ENCODE peak calls at places on chromosomes 13 and 19, in ten cellular contexts. Y is H9; D is MCF 10A; M is ureter; T is DMS79; E is HEK293T; B is aorta; P is activated T-helper 1 cell treated with anti-CD3 and anti-CD28 coated beads, Interleukin-12 subunit alpha, Interleukin-12 subunit beta, Interleukin-2, Interleukin-4 antibody, amounts not matched to agents 30 ng/mL and 10 ng/mL and 1 ng/mL, durations not matched to agents 14 hours and 24 hours and 36 hours; H is T-helper 2 cell; I is mesothelial cell of epicardium. S is an unnamed sample.

GRCh38 chr13:19782049-19782726 is 557 bp downstream of the PSPC1 start:
- DNase-seq in E (peak), P (peak), Y (no peak), T (no peak), D (peak), M (peak), I (peak), H (peak), B (peak), S (no peak)

GRCh38 chr19:48962029-48962848 is 2.9 kb upstream of the FTL start:
- DNase-seq in H (no peak), T (no peak), Y (peak), P (no peak), E (no peak), B (no peak), M (peak), I (no peak), D (peak), S (no peak)

GRCh38 chr19:41795031-41795461 is 1.3 kb upstream of the CEACAM3 start:
- DNase-seq in E (peak), T (peak), Y (peak), H (peak), I (no peak), P (peak), M (no peak), D (peak), B (no peak), S (peak)

GRCh38 chr13:89066868-89067466 is 1395.8 kb downstream of the SLITRK5 start:
- DNase-seq in Y (peak), D (peak), H (no peak), I (no peak), T (no peak), B (no peak), P (no peak), M (no peak), E (peak), S (peak)

GRCh38 chr13:46751811-46752635 is 44.9 kb downstream of the ESD start:
- DNase-seq in T (no peak), M (no peak), E (no peak), Y (no peak), B (no peak), H (no peak), P (peak), I (no peak), D (no peak), S (no peak)

GRCh38 chr19:47430041-47430802 is 10.9 kb upstream of the MEIS3 start:
- DNase-seq in I (no peak), E (no peak), B (no peak), H (no peak), M (no peak), P (peak), D (no peak), T (no peak), Y (peak), S (no peak)

GRCh38 chr19:32550666-32551065 is 30.3 kb upstream of the PDCD5 start:
- DNase-seq in B (no peak), D (no peak), M (no peak), E (no peak), I (no peak), H (no peak), P (no peak), T (no peak), Y (no peak), S (no peak)

GRCh38 chr19:1019980-1020867 is 699 bp downstream of the TMEM259 start:
- DNase-seq in M (no peak), B (no peak), H (no peak), Y (no peak), P (no peak), E (no peak), T (no peak), I (no peak), D (no peak), S (no peak)

GRCh38 chr13:102839462-102839861 is 6.4 kb upstream of the ERCC5 start:
- DNase-seq in I (no peak), B (no peak), D (no peak), T (no peak), Y (no peak), H (no peak), P (no peak), E (no peak), M (no peak), S (no peak)

GRCh38 chr13:40974460-40975407 is 44.4 kb downstream of the ELF1 start:
- DNase-seq in H (peak), T (no peak), Y (peak), M (no peak), I (no peak), P (no peak), E (peak), D (peak), B (no peak), S (peak)

GRCh38 chr13:73190477-73190876 is 131.7 kb downstream of the KLF5 start:
- DNase-seq in Y (no peak), D (no peak), M (no peak), P (no peak), I (no peak), H (no peak), T (no peak), B (no peak), E (no peak), S (no peak)

GRCh38 chr13:48186722-48187121 is 46.3 kb upstream of the ITM2B start:
- DNase-seq in T (no peak), D (no peak), H (no peak), E (no peak), P (no peak), M (no peak), B (no peak), Y (no peak), I (no peak), S (no peak)

GRCh38 chr13:111661776-111662175 is 341.3 kb downstream of the TEX29 start:
- DNase-seq in B (no peak), E (no peak), H (no peak), I (no peak), T (no peak), M (peak), Y (peak), P (no peak), D (no peak), S (no peak)

GRCh38 chr13:39895254-39895653 is 239.8 kb downstream of the COG6 start:
- DNase-seq in T (no peak), I (no peak), D (no peak), P (no peak), Y (no peak), E (no peak), B (no peak), M (no peak), H (no peak), S (no peak)

GRCh38 chr13:67859904-67860303 is 629.8 kb upstream of the PCDH9 start:
- DNase-seq in M (no peak), H (no peak), I (no peak), E (no peak), P (no peak), Y (no peak), D (no peak), T (no peak), B (no peak), S (no peak)

GRCh38 chr19:7293795-7294570 is at the start of gene INSR:
- DNase-seq in E (peak), Y (peak), M (peak), H (peak), I (peak), D (peak), P (peak), B (peak), T (peak), S (peak)

GRCh38 chr13:99151516-99151915 is 49.1 kb upstream of the UBAC2 start:
- DNase-seq in M (no peak), D (peak), Y (no peak), H (no peak), T (no peak), E (no peak), P (no peak), I (no peak), B (no peak), S (no peak)

GRCh38 chr13:39676315-39676876 is 20.9 kb downstream of the COG6 start:
- DNase-seq in M (no peak), B (no peak), I (no peak), H (no peak), T (peak), Y (no peak), D (peak), P (no peak), E (no peak), S (peak)

GRCh38 chr13:113646921-113647340 is 11.1 kb downstream of the ATP4B start:
- DNase-seq in T (no peak), M (no peak), Y (no peak), P (no peak), D (no peak), I (peak), E (no peak), B (peak), H (no peak), S (no peak)